ENCODE peak calls at places on chromosome 7, in eight cellular contexts. W is tibial artery, L is psoas muscle, J is fibroblast of lung, H is GM12865, B is AG09309, X is GM23248, U is A549. O is an unnamed sample.

GRCh38 chr7:74183653-74184450 is 9.7 kb downstream of the EIF4H start:
- DNase-seq in U (peak; percentile 41), B (no peak), H (peak; percentile 35), X (peak; percentile 33), W (no peak), L (no peak), J (no peak), O (no peak)

GRCh38 chr7:73978681-73979563 is 49.1 kb upstream of the ELN start:
- DNase-seq in B (no peak), W (peak; percentile 80), H (peak; percentile 62), J (peak; percentile 12), L (peak; percentile 69), X (peak; percentile 70), U (peak; percentile 90), O (no peak)

GRCh38 chr7:50333266-50333665 is 28.8 kb downstream of the IKZF1 start:
- DNase-seq in L (no peak), X (no peak), W (no peak), J (no peak), U (no peak), H (no peak), B (no peak), O (no peak)

GRCh38 chr7:92615861-92616260 is 25.7 kb upstream of the FAM133B start:
- DNase-seq in W (no peak), U (no peak), L (no peak), J (no peak), H (no peak), X (no peak), B (no peak), O (no peak)

GRCh38 chr7:151125835-151126481 is 39.7 kb downstream of the AGAP3 start:
- DNase-seq in H (no peak), U (no peak), L (no peak), X (peak; percentile 20), B (no peak), W (no peak), J (no peak), O (no peak)

GRCh38 chr7:8443871-8444756 is 10.7 kb downstream of the NXPH1 start:
- DNase-seq in B (no peak), L (no peak), W (no peak), U (no peak), X (no peak), H (no peak), J (no peak), O (no peak)

GRCh38 chr7:146057958-146058357 is 58.6 kb upstream of the CNTNAP2 start:
- DNase-seq in W (no peak), U (no peak), L (no peak), X (no peak), J (no peak), H (no peak), B (no peak), O (no peak)

GRCh38 chr7:35652124-35652523 is 42.8 kb downstream of the HERPUD2 start:
- DNase-seq in B (no peak), H (peak; percentile 27), L (no peak), J (no peak), W (no peak), U (no peak), X (no peak), O (no peak)

GRCh38 chr7:121034929-121035328 is 46.4 kb downstream of the CPED1 start:
- DNase-seq in H (no peak), J (no peak), W (no peak), B (no peak), X (no peak), L (no peak), U (no peak), O (no peak)

GRCh38 chr7:101602082-101602481 is 27.0 kb downstream of the MYL10 start:
- DNase-seq in U (no peak), L (no peak), B (no peak), X (no peak), W (no peak), J (no peak), H (no peak), O (no peak)

GRCh38 chr7:114175140-114175539 is 239.5 kb upstream of the FOXP2 start:
- DNase-seq in J (peak; percentile 74), H (no peak), X (peak; percentile 27), L (no peak), W (no peak), U (no peak), B (no peak), O (no peak)

GRCh38 chr7:139597028-139597427 is 73.5 kb downstream of the CLEC2L start:
- DNase-seq in L (no peak), B (no peak), J (no peak), H (no peak), X (no peak), W (no peak), U (no peak), O (no peak)

GRCh38 chr7:820341-820740 is 11.9 kb upstream of the SUN1 start:
- DNase-seq in L (no peak), H (peak; percentile 48), J (no peak), X (no peak), B (no peak), U (no peak), W (no peak), O (no peak)

GRCh38 chr7:815284-816216 is 16.7 kb upstream of the SUN1 start:
- DNase-seq in B (no peak), W (no peak), L (no peak), H (peak; percentile 43), J (peak; percentile 32), U (peak; percentile 23), X (peak; percentile 40), O (no peak)

GRCh38 chr7:818031-818699 is 14.1 kb upstream of the SUN1 start:
- DNase-seq in B (peak; percentile 21), W (no peak), L (no peak), J (peak; percentile 75), X (peak; percentile 76), H (peak; percentile 64), U (peak; percentile 52), O (no peak)

GRCh38 chr7:816751-817671 is 15.3 kb upstream of the SUN1 start:
- DNase-seq in W (no peak), U (peak; percentile 28), H (peak; percentile 58), B (no peak), J (peak; percentile 47), X (peak; percentile 61), L (no peak), O (no peak)

DNA sequence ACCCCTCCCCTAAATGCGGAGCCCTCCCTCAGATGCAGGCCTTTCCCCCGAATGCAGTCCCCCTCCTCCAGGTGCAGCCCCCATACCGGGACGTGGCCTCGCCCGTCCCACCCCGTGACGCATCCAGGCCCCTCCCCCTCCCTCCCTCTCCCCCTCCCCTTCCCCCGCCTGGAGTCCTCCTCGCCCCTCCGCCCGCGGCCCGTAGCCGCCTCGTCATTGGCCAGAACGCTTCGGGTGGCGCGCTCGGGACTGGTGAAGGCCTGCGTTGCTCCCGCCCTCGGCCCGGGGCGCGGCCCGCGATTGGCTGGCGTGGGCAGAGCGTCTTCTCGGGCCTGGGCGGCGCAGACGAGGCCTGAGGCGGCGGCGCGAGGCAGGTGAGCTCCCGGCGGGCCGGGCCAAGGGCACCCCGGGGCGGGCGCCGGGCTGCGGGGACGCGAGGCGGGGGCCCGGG is 16.0 kb upstream of the SUN1 start:
- DNase-seq in L (peak; percentile 99), W (peak; percentile 99), X (peak; percentile 99), U (peak; percentile 97), B (peak; percentile 84), J (peak; percentile 97), H (peak; percentile 99), O (peak; percentile 65)
- H3K4me3 ChIP-seq in L (peak overlapping the region; percentile 72), W (peak overlapping the region; percentile 97), X (peak overlapping the region; percentile 87), U (peak overlapping the region; percentile 97), B (peak overlapping the region; percentile 89), J (no peak overlapping the region), H (peak overlapping the region; percentile 66), O (peak overlapping the region; percentile 78)

DNA sequence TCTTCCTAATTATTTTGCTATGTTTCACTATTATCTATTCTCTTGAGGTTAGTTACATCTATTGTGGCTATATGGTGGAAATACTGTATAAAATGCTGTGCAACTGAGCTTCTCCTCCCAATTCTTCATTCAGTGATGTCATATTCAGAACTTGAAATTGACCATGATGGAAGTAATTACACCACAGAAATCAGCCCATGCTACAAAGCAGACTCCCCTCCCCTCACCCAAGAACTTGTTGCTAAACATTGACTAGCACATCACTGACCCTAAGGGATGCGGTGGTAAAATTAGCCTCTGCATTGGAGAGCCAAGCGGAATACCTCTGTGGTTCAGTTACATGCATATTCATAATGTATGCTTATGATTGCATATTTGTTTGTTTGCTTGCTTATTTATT is 8.8 kb downstream of the CALD1 start:
- DNase-seq in W (no peak), H (no peak), U (no peak), X (no peak), B (no peak), J (no peak), L (no peak), O (no peak)
- H3K4me3 ChIP-seq in W (peak overlapping the region; percentile 26), H (no peak overlapping the region), U (no peak overlapping the region), X (no peak overlapping the region), B (no peak overlapping the region), J (no peak overlapping the region), L (no peak overlapping the region), O (no peak overlapping the region)

GRCh38 chr7:29289156-29290021 is 94.8 kb downstream of the CHN2 start:
- DNase-seq in U (no peak), B (no peak), W (no peak), J (peak; percentile 73), X (no peak), L (peak; percentile 37), H (peak; percentile 54), O (no peak)
- H3K4me3 ChIP-seq in U (no peak overlapping the region), B (no peak overlapping the region), W (no peak overlapping the region), J (no peak overlapping the region), X (no peak overlapping the region), L (no peak overlapping the region), H (no peak overlapping the region), O (no peak overlapping the region)

GRCh38 chr7:5429253-5429856 is 5.7 kb upstream of the TNRC18 start:
- DNase-seq in H (no peak), W (no peak), L (peak; percentile 60), B (no peak), U (no peak), X (peak; percentile 69), J (peak; percentile 68), O (no peak)

GRCh38 chr7:5428470-5429252 is 5.0 kb upstream of the TNRC18 start:
- DNase-seq in X (peak; percentile 96), W (peak; percentile 92), L (peak; percentile 77), U (no peak), B (peak; percentile 69), J (peak; percentile 92), H (no peak), O (no peak)

GRCh38 chr7:5430612-5430947 is 6.9 kb upstream of the TNRC18 start:
- DNase-seq in L (no peak), B (no peak), W (no peak), J (no peak), H (no peak), X (no peak), U (no peak), O (no peak)

GRCh38 chr7:5431485-5432118 is 8.0 kb upstream of the TNRC18 start:
- DNase-seq in J (no peak), H (no peak), W (no peak), U (no peak), B (no peak), L (no peak), X (no peak), O (no peak)

DNA sequence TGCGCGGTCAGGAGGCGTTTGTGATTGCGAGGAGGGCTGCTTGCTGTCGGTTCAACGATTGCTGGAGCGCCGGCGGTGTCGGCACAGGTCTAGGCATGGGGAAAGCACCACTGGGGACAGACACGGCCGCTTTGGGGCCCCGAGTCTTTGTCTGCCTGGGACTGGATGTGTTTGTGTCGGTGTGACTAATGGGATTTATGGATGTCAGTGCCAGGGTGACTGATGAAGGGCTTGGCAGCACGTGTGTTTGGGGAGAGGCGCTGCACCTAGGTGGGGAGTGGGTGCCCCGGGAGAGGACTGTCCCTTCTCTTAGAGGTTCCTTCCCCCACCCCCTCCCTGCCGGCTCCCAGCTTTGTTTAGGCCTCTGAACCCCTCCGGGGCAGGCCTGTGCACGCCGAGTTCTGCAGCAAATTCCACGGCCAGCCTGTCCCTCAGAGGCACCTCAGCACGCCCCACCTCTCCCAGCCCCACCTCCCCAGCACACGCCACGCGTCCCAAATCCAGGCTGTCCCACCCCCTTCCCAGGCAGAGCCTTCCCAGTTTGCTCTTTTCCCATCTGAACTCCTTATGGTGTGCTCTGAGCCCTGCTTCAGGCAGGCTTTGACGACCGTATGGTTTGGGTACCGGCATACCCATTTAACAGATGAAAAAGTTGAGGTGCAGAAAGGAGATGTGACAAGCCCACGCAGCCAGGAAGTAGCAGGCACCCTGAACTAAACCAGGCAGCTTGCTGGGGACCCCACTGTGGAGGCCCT is 6.4 kb upstream of the TNRC18 start:
- DNase-seq in L (peak; percentile 49), J (peak; percentile 55), W (peak; percentile 77), H (no peak), U (no peak), X (peak; percentile 79), B (no peak), O (no peak)
- H3K4me3 ChIP-seq in L (peak overlapping the region; percentile 99), J (peak overlapping the region; percentile 73), W (peak overlapping the region; percentile 90), H (no peak overlapping the region), U (no peak overlapping the region), X (peak overlapping the region; percentile 87), B (peak overlapping the region; percentile 76), O (peak overlapping the region; percentile 86)